ENCODE peak calls at places on chromosomes 7 and 10, in five cellular contexts. T is transverse colon, G is lung, P is upper lobe of right lung, I is tibial nerve. E is an unnamed sample.

GRCh38 chr10:21317902-21318301 is 207.6 kb downstream of the SKIDA1 start:
- DNase-seq in P (no peak), G (no peak), I (no peak), T (no peak), E (no peak)

GRCh38 chr7:32677593-32677992 is 182.3 kb downstream of the AVL9 start:
- DNase-seq in G (no peak), I (no peak), P (no peak), T (no peak), E (no peak)

GRCh38 chr7:32891046-32891799 is at the start of gene KBTBD2:
- DNase-seq in I (peak; percentile 53), G (peak; percentile 83), P (peak; percentile 93), T (peak; percentile 85), E (peak; percentile 88)

GRCh38 chr7:99112979-99113378 is 30.9 kb downstream of the SMURF1 start:
- DNase-seq in I (no peak), T (no peak), P (no peak), G (no peak), E (no peak)

GRCh38 chr10:132836832-132837540 is 51.0 kb upstream of the NKX6-2 start:
- DNase-seq in P (peak; percentile 66), I (no peak), T (no peak), G (no peak), E (no peak)

GRCh38 chr7:130838738-130839137 is 104.7 kb upstream of the KLF14 start:
- DNase-seq in P (no peak), I (no peak), G (no peak), T (no peak), E (no peak)

GRCh38 chr7:48084727-48085432 is 4.2 kb upstream of the UPP1 start:
- DNase-seq in G (peak; percentile 57), I (peak; percentile 66), T (peak; percentile 64), P (no peak), E (peak; percentile 40)

GRCh38 chr10:127866276-127867013 is 26.3 kb downstream of the CLRN3 start:
- DNase-seq in T (no peak), I (no peak), P (no peak), G (no peak), E (no peak)

GRCh38 chr10:1461016-1461415 is 276.3 kb downstream of the ADARB2 start:
- DNase-seq in T (no peak), P (no peak), I (no peak), G (no peak), E (no peak)

GRCh38 chr7:45689011-45689796 is 115.0 kb downstream of the ADCY1 start:
- DNase-seq in T (no peak), G (no peak), P (peak; percentile 33), I (no peak), E (no peak)

GRCh38 chr10:113003032-113003431 is 53.0 kb downstream of the TCF7L2 start:
- DNase-seq in T (no peak), P (no peak), I (no peak), G (no peak), E (no peak)

GRCh38 chr10:72637398-72637857 is 11.5 kb upstream of the MICU1 start:
- DNase-seq in P (no peak), G (peak; percentile 29), I (no peak), T (peak; percentile 16), E (peak; percentile 62)

GRCh38 chr7:93920496-93921189 is 892 bp upstream of the GNG11 start:
- DNase-seq in G (no peak), P (no peak), I (no peak), T (no peak), E (no peak)

GRCh38 chr10:90787906-90788491 is 69.8 kb downstream of the HTR7 start:
- DNase-seq in T (peak; percentile 13), P (no peak), I (no peak), G (no peak), E (no peak)

GRCh38 chr7:128406986-128407589 is 2.7 kb downstream of the IMPDH1 start:
- DNase-seq in G (no peak), T (no peak), I (no peak), P (no peak), E (no peak)

GRCh38 chr7:112877671-112878460 is 87.7 kb upstream of the TMEM168 start:
- DNase-seq in P (no peak), I (no peak), G (no peak), T (no peak), E (no peak)

GRCh38 chr10:75613685-75614587 is 182.5 kb downstream of the LRMDA start:
- DNase-seq in I (no peak), G (no peak), P (no peak), T (no peak), E (no peak)

GRCh38 chr10:101076630-101077029 is 14.8 kb downstream of the KAZALD1 start:
- DNase-seq in P (no peak), T (no peak), G (no peak), I (no peak), E (no peak)

GRCh38 chr7:130840599-130840998 is 106.6 kb upstream of the KLF14 start:
- DNase-seq in T (no peak), G (no peak), P (no peak), I (no peak), E (no peak)

GRCh38 chr10:116408716-116409115 is 18.9 kb upstream of the PNLIPRP3 start:
- DNase-seq in P (no peak), I (no peak), G (no peak), T (no peak), E (no peak)

GRCh38 chr7:139893999-139894398 is 64.9 kb downstream of the TBXAS1 start:
- DNase-seq in P (no peak), T (no peak), G (no peak), I (no peak), E (no peak)

GRCh38 chr7:87474046-87474445 is 1.4 kb downstream of the ABCB4 start:
- DNase-seq in I (no peak), G (no peak), T (no peak), P (no peak), E (no peak)

GRCh38 chr10:26860026-26860541 is 674 bp downstream of the ABI1 start:
- DNase-seq in P (peak; percentile 84), I (peak; percentile 25), G (peak; percentile 66), T (peak; percentile 56), E (peak; percentile 62)

GRCh38 chr7:25496394-25497103 is 268.3 kb upstream of the NPVF start:
- DNase-seq in P (no peak), I (no peak), T (no peak), G (no peak), E (no peak)

GRCh38 chr10:28704771-28705170 is 27.4 kb downstream of the BAMBI start:
- DNase-seq in G (no peak), T (no peak), P (no peak), I (no peak), E (no peak)

GRCh38 chr10:12509016-12509793 is 159.9 kb downstream of the CAMK1D start:
- DNase-seq in I (no peak), T (no peak), P (no peak), G (no peak), E (no peak)

GRCh38 chr10:78775891-78776290 is 292.9 kb upstream of the ZMIZ1 start:
- DNase-seq in I (peak; percentile 1), T (no peak), G (no peak), P (peak; percentile 21), E (no peak)

GRCh38 chr10:47253030-47253637 is 46.9 kb upstream of the GDF10 start:
- DNase-seq in P (no peak), T (peak; percentile 1), I (no peak), G (no peak), E (no peak)

GRCh38 chr7:138204285-138204988 is 128.2 kb downstream of the AKR1D1 start:
- DNase-seq in P (no peak), G (no peak), T (no peak), I (no peak), E (no peak)

GRCh38 chr7:124764847-124765400 is 668 bp downstream of the GPR37 start:
- DNase-seq in I (no peak), P (peak; percentile 64), T (peak; percentile 26), G (no peak), E (peak; percentile 11)

GRCh38 chr10:95478935-95479334 is 82.2 kb downstream of the SORBS1 start:
- DNase-seq in G (no peak), P (no peak), T (no peak), I (no peak), E (no peak)

DNA sequence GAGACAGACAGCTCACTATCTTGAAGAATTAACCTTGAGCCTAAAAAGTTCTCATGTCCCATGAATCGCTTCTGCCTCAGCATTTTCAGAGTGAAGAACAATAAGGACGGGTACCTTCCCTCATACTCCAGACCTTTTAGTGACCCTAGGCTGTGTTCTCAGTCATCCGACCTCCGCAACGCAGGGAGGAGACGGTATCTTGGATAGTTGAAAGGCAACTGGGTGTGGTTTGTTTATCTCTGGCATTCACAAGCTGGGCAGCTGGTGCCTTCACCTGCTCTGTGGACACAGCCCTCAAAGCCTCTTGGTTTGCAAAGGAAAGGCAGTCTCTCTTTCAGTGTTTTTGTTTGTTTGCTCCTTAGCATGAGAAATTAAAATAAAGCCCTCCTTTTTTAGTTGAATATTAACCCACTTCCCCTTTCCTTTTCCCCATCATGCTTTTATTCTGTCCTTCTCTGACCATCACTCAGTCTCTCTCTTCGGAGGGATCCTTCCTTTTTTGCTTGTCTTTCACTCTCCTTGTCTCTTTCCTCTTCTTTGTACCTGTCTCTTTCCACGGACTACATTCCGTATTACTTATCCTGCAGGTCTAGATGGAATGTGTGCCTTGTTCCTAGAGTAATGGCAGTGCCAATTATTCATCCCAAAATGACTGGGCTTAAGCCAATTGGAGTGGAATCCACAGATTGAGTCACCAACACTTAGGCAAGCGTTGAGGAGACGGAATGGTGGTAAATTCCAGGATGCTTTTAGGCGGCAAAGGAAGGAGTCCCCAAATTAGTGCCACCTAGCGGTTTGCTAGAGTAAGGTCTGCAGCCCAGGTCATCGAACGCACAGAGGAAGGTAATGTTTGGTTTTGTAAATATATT is 45.8 kb downstream of the PRR15 start:
- DNase-seq in T (peak; percentile 65), I (no peak), P (no peak), G (no peak), E (no peak)
- TF ChIP-seq CTCF in T (peak; percentile 90), I (peak; percentile 10), P (peak; percentile 62), G (no peak), E (peak; percentile 30)

GRCh38 chr7:21670496-21670895 is 127.7 kb downstream of the DNAH11 start:
- DNase-seq in G (no peak), T (no peak), P (no peak), I (no peak), E (no peak)
- H3K27ac ChIP-seq in G (no peak overlapping the region), T (no peak overlapping the region), P (no peak overlapping the region), I (no peak overlapping the region), E (no peak overlapping the region)

GRCh38 chr7:143884276-143884977 is 17.5 kb downstream of the TCAF1 start:
- DNase-seq in G (no peak), T (no peak), P (no peak), I (no peak), E (no peak)

GRCh38 chr7:143887078-143887477 is 14.9 kb downstream of the TCAF1 start:
- DNase-seq in P (no peak), G (no peak), I (no peak), T (no peak), E (no peak)

GRCh38 chr7:143885951-143886350 is 16.0 kb downstream of the TCAF1 start:
- DNase-seq in T (no peak), G (no peak), I (no peak), P (no peak), E (no peak)

GRCh38 chr7:143882611-143883078 is 19.3 kb downstream of the TCAF1 start:
- DNase-seq in I (peak; percentile 35), P (peak; percentile 72), T (peak; percentile 40), G (peak; percentile 37), E (peak; percentile 85)

GRCh38 chr7:143884978-143885559 is 16.9 kb downstream of the TCAF1 start:
- DNase-seq in G (no peak), I (no peak), T (no peak), P (no peak), E (peak; percentile 31)
- TF ChIP-seq CTCF in G (no peak), I (no peak), T (no peak), P (no peak), E (no peak)

GRCh38 chr10:89362928-89363327 is 14.9 kb upstream of the IFIT1B start:
- DNase-seq in T (no peak), I (no peak), G (no peak), P (no peak), E (no peak)
- H3K27ac ChIP-seq in T (no peak overlapping the region), I (no peak overlapping the region), G (no peak overlapping the region), P (no peak overlapping the region), E (no peak overlapping the region)

E was measured in heart right ventricle.